ENCODE peak calls at places on chromosomes 2 and 18, in nine cellular contexts. J, C, A, P, R, N, Y, T and W are unnamed samples.

GRCh38 chr2:29074401-29074800 is at the start of gene PCARE:
- DNase-seq in R (no peak), Y (no peak), A (no peak), C (no peak), J (no peak), N (no peak), T (no peak), P (no peak), W (no peak)

GRCh38 chr2:235616846-235617245 is 123.0 kb downstream of the AGAP1 start:
- DNase-seq in C (no peak), N (no peak), P (no peak), R (peak), Y (no peak), T (no peak), J (no peak), A (peak), W (no peak)

GRCh38 chr2:223613017-223613950 is 11.1 kb upstream of the SCG2 start:
- DNase-seq in N (peak), J (peak), P (peak), A (peak), Y (peak), R (peak), T (peak), C (peak), W (no peak)

GRCh38 chr18:5627756-5628511 is 84.1 kb upstream of the EPB41L3 start:
- DNase-seq in R (no peak), P (no peak), C (no peak), T (no peak), N (peak), Y (no peak), J (no peak), A (no peak), W (no peak)

GRCh38 chr18:69400976-69401474 is 337 bp downstream of the DOK6 start:
- DNase-seq in R (peak), C (no peak), N (peak), J (peak), P (peak), Y (no peak), A (peak), T (peak), W (no peak)

GRCh38 chr18:6836331-6836730 is 106.8 kb downstream of the ARHGAP28 start:
- DNase-seq in J (no peak), Y (no peak), P (no peak), C (no peak), A (no peak), T (no peak), N (no peak), R (no peak), W (no peak)

GRCh38 chr2:8380573-8380972 is 301.3 kb upstream of the ID2 start:
- DNase-seq in T (no peak), P (no peak), N (no peak), J (no peak), C (no peak), R (no peak), Y (no peak), A (no peak), W (no peak)

GRCh38 chr2:172640389-172640788 is 84.5 kb downstream of the PDK1 start:
- DNase-seq in T (no peak), J (no peak), A (peak), P (no peak), Y (no peak), N (no peak), C (no peak), R (no peak), W (no peak)

GRCh38 chr2:179646862-179647261 is 214.6 kb downstream of the ZNF385B start:
- DNase-seq in N (no peak), T (no peak), J (no peak), Y (no peak), P (no peak), A (no peak), R (no peak), C (no peak), W (no peak)

GRCh38 chr18:76467371-76468190 is 27.5 kb downstream of the ZNF516 start:
- DNase-seq in R (peak), P (no peak), A (peak), Y (peak), N (peak), T (no peak), C (no peak), J (no peak), W (no peak)

GRCh38 chr2:237603718-237604362 is 13.3 kb upstream of the RAB17 start:
- DNase-seq in A (peak), N (no peak), Y (peak), P (peak), C (peak), R (peak), J (no peak), T (no peak), W (peak)

DNA sequence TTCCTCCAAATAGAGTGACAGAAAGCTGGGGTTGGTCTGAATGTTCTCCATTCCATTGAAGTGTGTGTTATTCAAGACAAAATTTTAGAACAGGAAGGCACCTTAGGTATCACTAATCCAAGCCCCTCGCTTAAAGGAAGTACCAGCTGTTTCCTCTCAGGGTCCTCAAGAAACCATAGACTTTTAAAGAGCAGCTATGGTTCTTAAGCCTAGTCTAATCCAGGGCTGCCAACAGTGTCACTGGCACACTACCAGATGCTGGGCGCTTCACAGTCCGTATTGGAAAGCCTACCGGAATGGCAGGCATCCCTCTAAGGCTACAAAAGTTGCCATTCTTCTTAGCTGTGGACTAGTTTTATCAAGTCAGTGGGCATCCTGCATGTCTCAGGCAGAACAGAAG is 1.9 kb downstream of the NEMP2 start:
- DNase-seq in T (no peak), P (no peak), N (no peak), A (no peak), J (no peak), C (no peak), R (no peak), Y (no peak), W (no peak)
- TF ChIP-seq CTCF in T (no peak), P (no peak), N (no peak), A (no peak), J (no peak), C (no peak), R (no peak), Y (no peak), W (no peak)

DNA sequence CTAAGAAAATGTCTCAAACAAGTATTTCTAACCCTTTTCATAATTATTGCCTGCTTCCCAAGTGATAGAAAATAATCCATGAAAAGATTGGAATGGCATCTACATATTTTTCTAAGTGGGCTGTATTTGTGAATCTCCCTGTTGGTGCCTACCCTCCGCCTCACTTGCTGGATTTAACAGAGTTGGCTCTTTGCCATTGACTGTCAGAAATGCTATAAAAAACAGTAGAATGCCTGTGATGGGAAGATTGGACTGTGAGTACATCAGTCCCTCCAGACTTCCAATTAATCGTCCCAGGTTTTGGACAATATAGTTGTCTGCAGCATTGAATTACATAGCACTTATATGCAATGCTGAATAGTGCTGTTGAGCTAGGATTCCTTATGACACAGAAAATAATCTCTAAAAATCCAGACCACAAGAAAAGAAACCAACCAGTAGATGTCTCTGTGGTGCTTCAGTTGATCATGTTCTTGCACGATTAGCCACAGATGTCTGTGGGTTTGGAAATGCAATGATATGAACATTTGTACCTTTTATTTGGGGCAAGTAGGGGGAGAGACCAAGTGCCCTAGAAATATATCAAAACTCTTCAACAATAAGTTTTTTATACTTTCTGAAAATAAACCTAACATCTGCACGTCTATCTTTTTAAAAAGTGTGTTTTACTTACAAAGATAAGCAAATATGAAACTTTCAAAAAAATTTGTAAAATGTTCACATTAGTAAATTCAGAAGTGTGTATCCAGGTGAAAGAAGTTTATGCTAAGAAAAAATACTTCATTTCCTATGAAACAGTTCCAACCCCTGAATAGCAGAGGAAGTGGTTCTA is 88.5 kb downstream of the DYNAP start:
- DNase-seq in C (peak), P (peak), J (no peak), A (peak), N (no peak), T (no peak), Y (no peak), R (peak), W (no peak)
- TF ChIP-seq CTCF in C (peak), P (peak), J (no peak), A (peak), N (peak), T (no peak), Y (no peak), R (peak), W (peak)

GRCh38 chr2:234608946-234609345 is 112.1 kb upstream of the ARL4C start:
- DNase-seq in A (no peak), C (no peak), P (no peak), J (no peak), Y (no peak), R (no peak), N (no peak), T (no peak), W (no peak)

GRCh38 chr2:234606906-234607305 is 110.0 kb upstream of the ARL4C start:
- DNase-seq in P (no peak), C (no peak), J (no peak), R (no peak), A (no peak), T (no peak), Y (no peak), N (no peak), W (no peak)

GRCh38 chr2:234607691-234608090 is 110.8 kb upstream of the ARL4C start:
- DNase-seq in T (no peak), N (no peak), C (no peak), R (no peak), P (no peak), A (no peak), J (no peak), Y (no peak), W (no peak)

GRCh38 chr2:234603619-234604018 is 106.7 kb upstream of the ARL4C start:
- DNase-seq in J (no peak), Y (no peak), C (no peak), P (no peak), A (no peak), T (no peak), R (no peak), N (no peak), W (no peak)
- TF ChIP-seq CTCF in J (no peak), Y (no peak), C (no peak), P (no peak), A (no peak), T (no peak), R (no peak), N (no peak), W (no peak)

DNA sequence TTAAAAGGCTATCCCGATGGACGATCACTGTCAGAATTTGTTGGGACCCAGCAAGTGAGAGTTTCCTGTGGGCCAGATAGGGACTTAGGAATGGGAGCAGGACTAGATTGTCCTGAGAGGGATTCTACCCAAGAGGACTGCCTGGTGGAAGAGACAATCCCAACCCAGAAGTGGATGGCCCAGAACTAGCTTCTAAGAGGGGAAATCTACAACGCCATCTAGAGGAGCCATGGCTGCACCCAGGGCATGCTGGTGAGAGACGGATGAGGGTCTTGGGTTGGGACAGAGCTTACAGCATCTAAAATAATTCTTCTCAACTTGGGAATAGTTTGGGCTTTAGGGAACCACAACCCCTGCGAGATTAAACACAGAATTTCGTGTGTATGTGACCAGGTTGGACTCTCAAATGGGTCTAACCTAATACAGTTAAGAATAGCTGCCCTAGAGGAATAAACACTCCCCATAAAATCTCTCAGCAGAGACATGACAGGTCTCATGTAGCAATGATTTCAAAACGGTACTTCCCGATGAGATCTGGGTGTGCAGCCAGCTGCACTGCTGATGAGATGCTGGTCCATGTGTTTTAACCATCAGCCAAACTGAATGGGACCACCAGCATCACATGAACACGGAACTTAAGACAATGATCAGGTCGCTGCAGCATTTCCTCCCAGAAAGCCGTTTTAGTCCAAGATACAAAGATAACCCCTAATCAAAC is 50.8 kb downstream of the CCBE1 start:
- DNase-seq in C (no peak), J (no peak), Y (no peak), P (no peak), R (no peak), A (no peak), N (no peak), T (no peak), W (no peak)
- TF ChIP-seq CTCF in C (no peak), J (no peak), Y (no peak), P (peak), R (peak), A (peak), N (no peak), T (no peak), W (no peak)

DNA sequence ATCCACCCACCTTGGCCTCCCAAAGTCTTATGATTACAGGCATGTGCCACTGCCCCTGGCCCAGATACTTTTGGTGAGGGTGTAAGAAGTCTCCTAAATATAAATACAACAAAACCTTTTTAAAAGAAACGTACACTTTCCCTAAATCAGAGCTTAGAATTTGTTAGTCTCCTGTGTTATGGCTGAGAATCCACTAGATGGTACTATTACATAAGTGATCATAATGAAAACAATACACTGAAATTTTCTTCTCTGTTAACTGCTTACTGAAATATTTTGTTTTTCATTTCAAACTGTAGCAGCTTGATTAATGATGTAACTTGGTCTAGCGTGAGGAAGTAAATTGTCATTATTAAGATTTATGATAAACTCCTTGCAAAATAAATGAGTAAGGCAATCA is 74.8 kb upstream of the FAM98A start:
- DNase-seq in A (peak), J (no peak), T (no peak), Y (no peak), C (no peak), N (no peak), R (peak), P (no peak), W (no peak)
- TF ChIP-seq CTCF in A (peak), J (peak), T (no peak), Y (no peak), C (no peak), N (peak), R (peak), P (peak), W (no peak)

GRCh38 chr2:119387381-119388129 is 20.8 kb downstream of the DBI start:
- DNase-seq in J (peak), C (peak), A (peak), N (peak), T (no peak), P (peak), R (peak), Y (peak), W (no peak)
- TF ChIP-seq CTCF in J (no peak), C (no peak), A (peak), N (peak), T (no peak), P (peak), R (peak), Y (no peak), W (no peak)

GRCh38 chr2:218074031-218074430 is 5.0 kb downstream of the RUFY4 start:
- DNase-seq in P (peak), A (peak), T (no peak), N (no peak), Y (peak), C (no peak), J (no peak), R (peak), W (no peak)
- TF ChIP-seq CTCF in P (peak), A (peak), T (no peak), N (peak), Y (no peak), C (peak), J (no peak), R (peak), W (peak)

DNA sequence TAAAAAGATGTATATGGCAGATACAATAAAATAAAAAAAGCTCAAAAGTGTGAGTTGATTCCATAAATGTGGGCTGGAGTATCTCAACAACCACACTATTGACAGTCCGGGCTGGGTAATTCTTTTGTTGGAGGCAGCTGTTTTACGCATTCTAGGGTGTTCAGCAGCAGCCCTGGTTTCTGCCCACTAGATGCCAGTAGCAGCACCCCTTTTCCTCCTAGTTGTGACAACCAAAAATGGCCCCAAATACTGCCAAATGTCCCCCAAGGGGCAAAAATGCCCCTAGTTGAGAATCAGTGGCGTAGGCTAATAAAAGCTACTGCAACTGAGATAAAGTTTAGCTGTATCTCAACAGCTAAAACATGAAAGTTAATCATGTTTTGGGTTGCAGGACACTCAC is 44.7 kb downstream of the CHMP3 start:
- DNase-seq in P (no peak), A (peak), C (no peak), T (no peak), J (no peak), N (no peak), Y (no peak), R (peak), W (no peak)
- TF ChIP-seq CTCF in P (peak), A (peak), C (no peak), T (no peak), J (no peak), N (peak), Y (peak), R (peak), W (peak)

DNA sequence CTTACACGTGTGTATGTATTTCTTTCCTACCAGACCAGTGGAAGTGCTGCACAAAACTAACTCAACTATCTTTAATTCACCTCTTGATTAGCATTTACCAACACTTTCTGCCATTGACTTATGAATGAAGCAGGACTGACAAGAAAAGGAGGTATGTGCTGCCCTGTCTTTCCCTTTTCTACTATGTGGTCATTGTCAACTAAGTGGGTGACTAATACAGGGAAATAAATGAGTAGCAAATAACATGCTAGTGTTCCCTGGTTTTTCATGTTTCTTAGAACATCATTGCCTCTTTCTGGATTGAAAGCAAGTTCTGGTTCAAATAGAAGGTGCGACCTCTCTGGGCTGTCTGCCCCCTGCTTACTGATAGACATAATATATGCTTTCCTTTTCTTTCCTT is 58.0 kb downstream of the LINC00305 start:
- DNase-seq in J (no peak), A (no peak), C (no peak), P (no peak), T (no peak), Y (no peak), N (no peak), R (no peak), W (no peak)
- TF ChIP-seq CTCF in J (no peak), A (no peak), C (no peak), P (no peak), T (no peak), Y (no peak), N (no peak), R (no peak), W (no peak)

GRCh38 chr2:156124458-156124857 is 208.1 kb downstream of the NR4A2 start:
- DNase-seq in R (no peak), A (no peak), T (no peak), Y (no peak), C (no peak), P (no peak), N (no peak), J (no peak), W (no peak)

GRCh38 chr2:156132130-156132529 is 200.4 kb downstream of the NR4A2 start:
- DNase-seq in R (no peak), N (no peak), Y (no peak), P (no peak), T (no peak), A (no peak), J (no peak), C (no peak), W (no peak)

GRCh38 chr2:156132941-156133340 is 199.6 kb downstream of the NR4A2 start:
- DNase-seq in J (no peak), T (no peak), P (no peak), A (no peak), N (no peak), C (no peak), Y (no peak), R (no peak), W (no peak)

GRCh38 chr2:156125018-156125417 is 207.5 kb downstream of the NR4A2 start:
- DNase-seq in T (no peak), P (no peak), N (no peak), R (no peak), A (no peak), C (no peak), J (no peak), Y (no peak), W (no peak)

GRCh38 chr2:156129227-156129626 is 203.3 kb downstream of the NR4A2 start:
- DNase-seq in C (no peak), R (no peak), N (no peak), Y (no peak), T (no peak), J (no peak), P (no peak), A (no peak), W (no peak)
- TF ChIP-seq CTCF in C (no peak), R (no peak), N (no peak), Y (no peak), T (no peak), J (no peak), P (no peak), A (no peak), W (no peak)